ENCODE peak calls at places on chromosomes 12 and 14, in ten cellular contexts. One of them, this sample, is unnamed.

GRCh38 chr12:40655451-40655850 is 36.8 kb upstream of the CNTN1 start:
- DNase-seq in esophagus squamous epithelium: no peak
- DNase-seq in gastrocnemius medialis: no peak
- DNase-seq in prostate gland: no peak
- DNase-seq in A549: no peak
- DNase-seq in H54: no peak
- DNase-seq in endothelial cell of umbilical vein: no peak
- DNase-seq in spleen: no peak
- DNase-seq in body of pancreas: no peak
- DNase-seq in ovary: no peak
- DNase-seq in this sample: no peak

GRCh38 chr14:67352055-67352454 is 7.5 kb downstream of the ATP6V1D start:
- DNase-seq in esophagus squamous epithelium: no peak
- DNase-seq in body of pancreas: no peak
- DNase-seq in A549: no peak
- DNase-seq in ovary: no peak
- DNase-seq in prostate gland: no peak
- DNase-seq in H54: no peak
- DNase-seq in spleen: no peak
- DNase-seq in gastrocnemius medialis: no peak
- DNase-seq in endothelial cell of umbilical vein: no peak
- DNase-seq in this sample: no peak

GRCh38 chr12:111444706-111445310 is 39.1 kb downstream of the SH2B3 start:
- DNase-seq in H54: no peak
- DNase-seq in esophagus squamous epithelium: peak; percentile 39
- DNase-seq in gastrocnemius medialis: peak; percentile 67
- DNase-seq in A549: no peak
- DNase-seq in endothelial cell of umbilical vein: no peak
- DNase-seq in prostate gland: no peak
- DNase-seq in body of pancreas: peak; percentile 56
- DNase-seq in ovary: peak; percentile 22
- DNase-seq in spleen: peak; percentile 95
- DNase-seq in this sample: no peak

GRCh38 chr12:24780969-24781368 is 167.9 kb downstream of the BCAT1 start:
- DNase-seq in A549: no peak
- DNase-seq in prostate gland: no peak
- DNase-seq in gastrocnemius medialis: no peak
- DNase-seq in spleen: no peak
- DNase-seq in body of pancreas: no peak
- DNase-seq in ovary: no peak
- DNase-seq in H54: no peak
- DNase-seq in esophagus squamous epithelium: no peak
- DNase-seq in endothelial cell of umbilical vein: no peak
- DNase-seq in this sample: no peak

GRCh38 chr12:92502417-92503028 is 200.3 kb upstream of the PLEKHG7 start:
- DNase-seq in ovary: peak; percentile 37
- DNase-seq in spleen: no peak
- DNase-seq in gastrocnemius medialis: no peak
- DNase-seq in endothelial cell of umbilical vein: no peak
- DNase-seq in H54: no peak
- DNase-seq in esophagus squamous epithelium: no peak
- DNase-seq in body of pancreas: peak; percentile 45
- DNase-seq in A549: no peak
- DNase-seq in prostate gland: no peak
- DNase-seq in this sample: no peak

GRCh38 chr12:64658892-64659481 is 48.7 kb downstream of the RASSF3 start:
- DNase-seq in spleen: no peak
- DNase-seq in endothelial cell of umbilical vein: no peak
- DNase-seq in prostate gland: no peak
- DNase-seq in body of pancreas: no peak
- DNase-seq in A549: no peak
- DNase-seq in H54: no peak
- DNase-seq in gastrocnemius medialis: no peak
- DNase-seq in ovary: no peak
- DNase-seq in esophagus squamous epithelium: no peak
- DNase-seq in this sample: no peak

GRCh38 chr14:102050625-102051024 is 36.2 kb downstream of the HSP90AA1 start:
- DNase-seq in body of pancreas: no peak
- DNase-seq in prostate gland: peak; percentile 36
- DNase-seq in ovary: peak; percentile 56
- DNase-seq in spleen: peak; percentile 52
- DNase-seq in A549: no peak
- DNase-seq in H54: no peak
- DNase-seq in esophagus squamous epithelium: no peak
- DNase-seq in endothelial cell of umbilical vein: no peak
- DNase-seq in gastrocnemius medialis: peak; percentile 73
- DNase-seq in this sample: no peak

GRCh38 chr14:67620217-67620789 is 583 bp downstream of the ARG2 start:
- DNase-seq in prostate gland: peak; percentile 42
- DNase-seq in spleen: peak; percentile 68
- DNase-seq in endothelial cell of umbilical vein: peak; percentile 31
- DNase-seq in H54: no peak
- DNase-seq in ovary: peak; percentile 47
- DNase-seq in A549: peak; percentile 21
- DNase-seq in esophagus squamous epithelium: no peak
- DNase-seq in gastrocnemius medialis: peak; percentile 36
- DNase-seq in body of pancreas: peak; percentile 37
- DNase-seq in this sample: peak; percentile 71

GRCh38 chr14:21486640-21487087 is 9.7 kb downstream of the TOX4 start:
- DNase-seq in gastrocnemius medialis: no peak
- DNase-seq in prostate gland: no peak
- DNase-seq in body of pancreas: no peak
- DNase-seq in A549: no peak
- DNase-seq in H54: no peak
- DNase-seq in spleen: no peak
- DNase-seq in endothelial cell of umbilical vein: no peak
- DNase-seq in ovary: no peak
- DNase-seq in esophagus squamous epithelium: no peak
- DNase-seq in this sample: no peak

GRCh38 chr12:128109236-128109635 is 157.7 kb upstream of the TMEM132C start:
- DNase-seq in prostate gland: no peak
- DNase-seq in H54: no peak
- DNase-seq in A549: no peak
- DNase-seq in gastrocnemius medialis: no peak
- DNase-seq in body of pancreas: no peak
- DNase-seq in spleen: no peak
- DNase-seq in endothelial cell of umbilical vein: no peak
- DNase-seq in esophagus squamous epithelium: no peak
- DNase-seq in ovary: no peak
- DNase-seq in this sample: no peak

GRCh38 chr14:24179961-24180726 is 8.3 kb downstream of the REC8 start:
- DNase-seq in endothelial cell of umbilical vein: peak; percentile 50
- DNase-seq in gastrocnemius medialis: no peak
- DNase-seq in spleen: peak; percentile 41
- DNase-seq in prostate gland: no peak
- DNase-seq in A549: no peak
- DNase-seq in H54: no peak
- DNase-seq in esophagus squamous epithelium: no peak
- DNase-seq in body of pancreas: no peak
- DNase-seq in ovary: no peak
- DNase-seq in this sample: no peak

GRCh38 chr12:5586201-5586600 is 154.3 kb downstream of the NTF3 start:
- DNase-seq in spleen: no peak
- DNase-seq in endothelial cell of umbilical vein: peak; percentile 92
- DNase-seq in H54: no peak
- DNase-seq in ovary: no peak
- DNase-seq in body of pancreas: no peak
- DNase-seq in gastrocnemius medialis: no peak
- DNase-seq in esophagus squamous epithelium: no peak
- DNase-seq in prostate gland: no peak
- DNase-seq in A549: no peak
- DNase-seq in this sample: no peak

GRCh38 chr12:43847427-43847826 is 11.5 kb downstream of the TMEM117 start:
- DNase-seq in A549: no peak
- DNase-seq in ovary: no peak
- DNase-seq in esophagus squamous epithelium: no peak
- DNase-seq in prostate gland: no peak
- DNase-seq in endothelial cell of umbilical vein: no peak
- DNase-seq in gastrocnemius medialis: no peak
- DNase-seq in body of pancreas: no peak
- DNase-seq in spleen: no peak
- DNase-seq in H54: peak; percentile 26
- DNase-seq in this sample: no peak

GRCh38 chr12:15741082-15741481 is 48.1 kb downstream of the EPS8 start:
- DNase-seq in esophagus squamous epithelium: no peak
- DNase-seq in H54: peak; percentile 23
- DNase-seq in endothelial cell of umbilical vein: no peak
- DNase-seq in prostate gland: no peak
- DNase-seq in body of pancreas: no peak
- DNase-seq in gastrocnemius medialis: no peak
- DNase-seq in A549: no peak
- DNase-seq in spleen: no peak
- DNase-seq in ovary: no peak
- DNase-seq in this sample: no peak

DNA sequence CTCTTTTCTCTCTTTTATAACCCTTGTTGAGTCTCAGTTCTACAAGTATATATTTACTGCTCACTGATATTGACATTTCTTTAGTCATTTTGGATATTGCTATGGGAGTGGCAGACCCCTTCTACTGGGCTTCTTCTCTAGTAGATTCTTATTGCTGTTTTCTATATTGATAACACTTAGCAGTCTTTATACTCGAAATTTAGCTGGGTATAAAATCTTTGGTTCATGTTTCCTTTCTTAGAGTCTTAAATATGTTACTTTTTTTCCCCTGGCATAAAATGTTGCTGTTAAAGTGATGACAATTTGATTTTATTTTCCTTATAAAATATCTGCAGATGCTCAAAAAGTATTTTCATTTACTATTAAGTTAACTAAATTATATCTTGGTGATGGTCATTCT is 32.6 kb downstream of the VRK1 start:
- DNase-seq in gastrocnemius medialis: no peak
- DNase-seq in ovary: no peak
- DNase-seq in H54: no peak
- DNase-seq in A549: no peak
- DNase-seq in esophagus squamous epithelium: no peak
- DNase-seq in spleen: no peak
- DNase-seq in endothelial cell of umbilical vein: no peak
- DNase-seq in body of pancreas: no peak
- DNase-seq in prostate gland: no peak
- DNase-seq in this sample: no peak
- TF ChIP-seq POLR2A in gastrocnemius medialis: no peak
- TF ChIP-seq POLR2A in ovary: no peak
- TF ChIP-seq POLR2A in H54: no peak
- TF ChIP-seq POLR2A in A549: no peak
- TF ChIP-seq POLR2A in esophagus squamous epithelium: no peak
- TF ChIP-seq POLR2A in spleen: no peak
- TF ChIP-seq POLR2A in endothelial cell of umbilical vein: no peak
- TF ChIP-seq POLR2A in body of pancreas: no peak
- TF ChIP-seq POLR2A in prostate gland: no peak
- TF ChIP-seq POLR2A in this sample: no peak

GRCh38 chr14:22980672-22981089 is 1.7 kb downstream of the AJUBA start:
- DNase-seq in endothelial cell of umbilical vein: no peak
- DNase-seq in esophagus squamous epithelium: no peak
- DNase-seq in H54: no peak
- DNase-seq in gastrocnemius medialis: no peak
- DNase-seq in prostate gland: peak; percentile 60
- DNase-seq in body of pancreas: peak; percentile 64
- DNase-seq in ovary: peak; percentile 65
- DNase-seq in A549: peak; percentile 54
- DNase-seq in spleen: no peak
- DNase-seq in this sample: no peak
- TF ChIP-seq POLR2A in endothelial cell of umbilical vein: peak; percentile 72
- TF ChIP-seq POLR2A in esophagus squamous epithelium: no peak
- TF ChIP-seq POLR2A in H54: peak; percentile 15
- TF ChIP-seq POLR2A in gastrocnemius medialis: no peak
- TF ChIP-seq POLR2A in prostate gland: no peak
- TF ChIP-seq POLR2A in body of pancreas: peak; percentile 56
- TF ChIP-seq POLR2A in ovary: no peak
- TF ChIP-seq POLR2A in A549: no peak
- TF ChIP-seq POLR2A in spleen: no peak
- TF ChIP-seq POLR2A in this sample: no peak

DNA sequence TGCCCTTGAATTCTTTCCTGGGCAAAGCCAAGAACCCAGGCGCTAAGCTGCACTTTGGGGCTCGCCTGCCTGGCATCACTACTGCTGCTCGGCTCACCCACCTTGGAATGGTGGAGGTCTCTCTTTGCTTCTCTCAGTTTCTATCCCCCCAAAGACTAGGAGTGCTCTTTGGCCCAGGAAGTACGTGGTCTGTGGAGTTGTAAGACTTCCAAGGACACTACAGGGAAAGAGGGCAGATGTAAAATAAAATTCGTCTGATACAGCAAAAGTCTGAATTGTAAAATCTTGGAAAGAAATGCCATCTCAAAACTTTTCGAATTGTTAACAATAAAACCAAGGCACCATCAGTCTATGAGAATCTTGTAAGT is 52.5 kb upstream of the MAP1LC3B2 start:
- DNase-seq in H54: no peak
- DNase-seq in ovary: no peak
- DNase-seq in endothelial cell of umbilical vein: no peak
- DNase-seq in spleen: peak; percentile 1
- DNase-seq in body of pancreas: no peak
- DNase-seq in A549: no peak
- DNase-seq in gastrocnemius medialis: no peak
- DNase-seq in esophagus squamous epithelium: no peak
- DNase-seq in prostate gland: no peak
- DNase-seq in this sample: no peak
- TF ChIP-seq POLR2A in H54: no peak
- TF ChIP-seq POLR2A in ovary: no peak
- TF ChIP-seq POLR2A in endothelial cell of umbilical vein: no peak
- TF ChIP-seq POLR2A in spleen: no peak
- TF ChIP-seq POLR2A in body of pancreas: no peak
- TF ChIP-seq POLR2A in A549: no peak
- TF ChIP-seq POLR2A in gastrocnemius medialis: no peak
- TF ChIP-seq POLR2A in esophagus squamous epithelium: no peak
- TF ChIP-seq POLR2A in prostate gland: no peak
- TF ChIP-seq POLR2A in this sample: no peak

GRCh38 chr14:92651793-92652382 is 96.5 kb downstream of the LGMN start:
- DNase-seq in endothelial cell of umbilical vein: no peak
- DNase-seq in spleen: peak; percentile 95
- DNase-seq in body of pancreas: no peak
- DNase-seq in esophagus squamous epithelium: no peak
- DNase-seq in ovary: no peak
- DNase-seq in H54: no peak
- DNase-seq in prostate gland: no peak
- DNase-seq in A549: no peak
- DNase-seq in gastrocnemius medialis: peak; percentile 53
- DNase-seq in this sample: no peak

GRCh38 chr14:92654206-92654901 is 94.1 kb downstream of the LGMN start:
- DNase-seq in body of pancreas: no peak
- DNase-seq in A549: no peak
- DNase-seq in spleen: no peak
- DNase-seq in gastrocnemius medialis: no peak
- DNase-seq in ovary: no peak
- DNase-seq in prostate gland: no peak
- DNase-seq in esophagus squamous epithelium: no peak
- DNase-seq in endothelial cell of umbilical vein: no peak
- DNase-seq in H54: no peak
- DNase-seq in this sample: no peak

GRCh38 chr14:92652413-92653151 is 95.8 kb downstream of the LGMN start:
- DNase-seq in body of pancreas: no peak
- DNase-seq in H54: no peak
- DNase-seq in gastrocnemius medialis: no peak
- DNase-seq in prostate gland: no peak
- DNase-seq in esophagus squamous epithelium: no peak
- DNase-seq in endothelial cell of umbilical vein: no peak
- DNase-seq in ovary: no peak
- DNase-seq in A549: no peak
- DNase-seq in spleen: no peak
- DNase-seq in this sample: no peak

GRCh38 chr14:92651106-92651792 is 97.2 kb downstream of the LGMN start:
- DNase-seq in gastrocnemius medialis: no peak
- DNase-seq in endothelial cell of umbilical vein: no peak
- DNase-seq in spleen: peak; percentile 93
- DNase-seq in esophagus squamous epithelium: no peak
- DNase-seq in A549: no peak
- DNase-seq in ovary: no peak
- DNase-seq in H54: no peak
- DNase-seq in prostate gland: no peak
- DNase-seq in body of pancreas: no peak
- DNase-seq in this sample: no peak

GRCh38 chr14:92653162-92653651 is 95.2 kb downstream of the LGMN start:
- DNase-seq in prostate gland: no peak
- DNase-seq in A549: no peak
- DNase-seq in esophagus squamous epithelium: no peak
- DNase-seq in endothelial cell of umbilical vein: no peak
- DNase-seq in H54: no peak
- DNase-seq in gastrocnemius medialis: no peak
- DNase-seq in body of pancreas: no peak
- DNase-seq in ovary: no peak
- DNase-seq in spleen: no peak
- DNase-seq in this sample: no peak
- TF ChIP-seq POLR2A in prostate gland: no peak
- TF ChIP-seq POLR2A in A549: no peak
- TF ChIP-seq POLR2A in esophagus squamous epithelium: no peak
- TF ChIP-seq POLR2A in endothelial cell of umbilical vein: no peak
- TF ChIP-seq POLR2A in H54: no peak
- TF ChIP-seq POLR2A in gastrocnemius medialis: no peak
- TF ChIP-seq POLR2A in body of pancreas: no peak
- TF ChIP-seq POLR2A in ovary: no peak
- TF ChIP-seq POLR2A in spleen: no peak
- TF ChIP-seq POLR2A in this sample: no peak

This sample was measured in erythroblast.